ENCODE peak calls at places on chromosomes 13 and 19, in nine cellular contexts. U is cardiac muscle cell; M is tibial artery; N is right cardiac atrium; A is cardiac fibroblast; F is stimulated activated CD4-positive, alpha-beta T cell treated with anti-CD3 and anti-CD28 coated beads, Interleukin-12 subunit alpha, Interleukin-12 subunit beta, amount 100 ng/mL, for 4 hours; Y is CD8-positive, alpha-beta T cell; Z is neuronal stem cell; K is M059J. S is an unnamed sample.

GRCh38 chr13:95710313-95710712 is 33.4 kb downstream of the DNAJC3 start:
- DNase-seq in U (no peak), M (no peak), N (no peak), A (peak; percentile 93), F (no peak), Y (no peak), Z (no peak), K (peak; percentile 60), S (no peak)

GRCh38 chr19:20662421-20663105 is 1.2 kb upstream of the ZNF626 start:
- DNase-seq in U (no peak), M (no peak), N (no peak), A (no peak), F (no peak), Y (no peak), Z (no peak), K (no peak), S (no peak)

GRCh38 chr13:49877629-49878218 is 58.4 kb downstream of the SPRYD7 start:
- DNase-seq in U (peak; percentile 19), M (no peak), N (no peak), A (peak; percentile 31), F (no peak), Y (no peak), Z (peak; percentile 36), K (peak; percentile 33), S (no peak)

GRCh38 chr19:16067205-16067938 is 8.9 kb upstream of the TPM4 start:
- DNase-seq in U (no peak), M (peak; percentile 80), N (peak; percentile 89), A (peak; percentile 90), F (no peak), Y (no peak), Z (no peak), K (peak; percentile 93), S (no peak)

GRCh38 chr19:46297700-46298476 is 1.0 kb downstream of the HIF3A start:
- DNase-seq in U (no peak), M (peak; percentile 91), N (peak; percentile 96), A (peak; percentile 55), F (no peak), Y (no peak), Z (no peak), K (no peak), S (no peak)

GRCh38 chr19:46346821-46347571 is at the start of gene PPP5C:
- DNase-seq in U (peak; percentile 97), M (peak; percentile 86), N (peak; percentile 98), A (peak; percentile 93), F (peak; percentile 85), Y (peak; percentile 88), Z (peak; percentile 89), K (peak; percentile 92), S (peak; percentile 96)

GRCh38 chr13:99558570-99559180 is 57.4 kb downstream of the TM9SF2 start:
- DNase-seq in U (no peak), M (no peak), N (no peak), A (peak; percentile 21), F (no peak), Y (no peak), Z (no peak), K (no peak), S (no peak)

GRCh38 chr19:38565686-38566105 is 52.1 kb downstream of the MAP4K1 start:
- DNase-seq in U (no peak), M (no peak), N (no peak), A (no peak), F (no peak), Y (no peak), Z (no peak), K (no peak), S (no peak)

S was measured in HuH-7.